ENCODE peak calls at places on chromosomes 1 and 21, in ten cellular contexts. E, G, Q, P, U, M, V, D, O and Z are unnamed samples.

GRCh38 chr1:72009170-72009569 is 273.2 kb downstream of the NEGR1 start:
- DNase-seq in E (no peak), G (no peak), Q (no peak), P (no peak), U (no peak), M (no peak), V (no peak), D (no peak), O (no peak), Z (no peak)

GRCh38 chr1:68230901-68231626 is 1.3 kb downstream of the WLS start:
- DNase-seq in E (no peak), G (peak; percentile 53), Q (peak; percentile 57), P (peak; percentile 38), U (peak; percentile 65), M (no peak), V (no peak), D (no peak), O (peak; percentile 55), Z (no peak)

GRCh38 chr1:31227891-31228290 is 11.8 kb downstream of the NKAIN1 start:
- DNase-seq in E (no peak), G (no peak), Q (no peak), P (no peak), U (no peak), M (no peak), V (no peak), D (no peak), O (no peak), Z (no peak)

GRCh38 chr1:111852216-111852615 is 96.5 kb downstream of the DDX20 start:
- DNase-seq in E (no peak), G (no peak), Q (no peak), P (no peak), U (no peak), M (no peak), V (no peak), D (no peak), O (no peak), Z (no peak)

GRCh38 chr1:200090252-200091159 is 63.0 kb downstream of the NR5A2 start:
- DNase-seq in E (peak; percentile 49), G (no peak), Q (no peak), P (no peak), U (no peak), M (no peak), V (no peak), D (no peak), O (no peak), Z (no peak)

GRCh38 chr1:159163609-159164008 is 7.8 kb upstream of the CADM3 start:
- DNase-seq in E (no peak), G (no peak), Q (no peak), P (no peak), U (no peak), M (no peak), V (no peak), D (no peak), O (no peak), Z (no peak)

GRCh38 chr1:48566492-48566891 is 94.5 kb upstream of the SPATA6 start:
- DNase-seq in E (no peak), G (no peak), Q (no peak), P (no peak), U (no peak), M (no peak), V (no peak), D (no peak), O (no peak), Z (no peak)

GRCh38 chr1:109396971-109397370 is 747 bp downstream of the SORT1 start:
- DNase-seq in E (no peak), G (no peak), Q (peak; percentile 30), P (no peak), U (no peak), M (no peak), V (no peak), D (no peak), O (no peak), Z (no peak)

GRCh38 chr1:61202854-61203603 is 120.7 kb downstream of the NFIA start:
- DNase-seq in E (no peak), G (no peak), Q (no peak), P (no peak), U (peak; percentile 29), M (no peak), V (no peak), D (no peak), O (no peak), Z (no peak)

GRCh38 chr1:201893431-201893830 is 4.7 kb downstream of the SHISA4 start:
- DNase-seq in E (no peak), G (no peak), Q (no peak), P (no peak), U (no peak), M (no peak), V (no peak), D (no peak), O (no peak), Z (no peak)

GRCh38 chr21:18369115-18369514 is 34.5 kb downstream of the TMPRSS15 start:
- DNase-seq in E (no peak), G (no peak), Q (no peak), P (no peak), U (no peak), M (no peak), V (no peak), D (no peak), O (no peak), Z (peak; percentile 1)

GRCh38 chr1:80498673-80499072 is 1302.1 kb upstream of the ADGRL2 start:
- DNase-seq in E (no peak), G (no peak), Q (no peak), P (no peak), U (no peak), M (no peak), V (no peak), D (no peak), O (no peak), Z (peak; percentile 89)

GRCh38 chr1:110462964-110463363 is 12.0 kb downstream of the PROK1 start:
- DNase-seq in E (no peak), G (no peak), Q (no peak), P (no peak), U (no peak), M (no peak), V (no peak), D (no peak), O (no peak), Z (no peak)

DNA sequence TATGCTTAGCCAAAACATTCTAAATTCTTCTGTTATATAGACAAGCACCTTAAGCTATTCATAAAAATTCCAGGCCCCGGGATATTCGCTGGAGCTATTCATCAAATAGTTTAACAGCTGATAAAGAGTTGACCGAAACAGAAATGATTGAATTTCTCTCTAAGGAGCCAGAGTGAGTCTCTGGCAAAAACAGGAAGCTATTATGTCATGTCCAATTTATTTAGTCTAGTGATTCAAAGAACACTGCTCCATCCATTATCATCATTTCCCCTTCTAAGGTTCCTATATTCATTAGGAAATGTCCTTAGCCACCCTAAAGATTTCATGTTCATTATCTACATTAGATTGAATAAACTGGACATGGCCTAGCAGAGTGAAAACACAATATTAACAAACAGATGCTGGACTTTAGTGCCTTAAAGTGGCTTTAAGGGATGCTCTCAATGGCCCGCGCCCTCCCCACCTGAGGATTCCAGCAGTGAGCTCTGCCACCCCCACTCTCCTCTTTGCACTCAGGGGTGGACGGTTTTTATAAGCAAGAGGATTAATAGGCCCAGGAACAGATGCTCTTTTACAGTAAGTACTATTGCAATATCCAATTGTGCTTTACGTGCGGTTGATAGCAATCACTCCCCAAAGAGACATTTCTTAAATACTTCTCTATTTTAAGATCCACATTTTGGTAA is 122.1 kb upstream of the RGS1 start:
- DNase-seq in E (no peak), G (no peak), Q (no peak), P (no peak), U (no peak), M (no peak), V (no peak), D (no peak), O (no peak), Z (peak; percentile 75)
- H3K4me1 ChIP-seq in E (no peaks in the 10 kb centered on the region), G (no peaks in the 10 kb centered on the region), Q (no peaks in the 10 kb centered on the region), P (no peaks in the 10 kb centered on the region), U (no peaks in the 10 kb centered on the region), M (no peaks in the 10 kb centered on the region), V (no peaks in the 10 kb centered on the region), D (no peaks in the 10 kb centered on the region), O (no peaks in the 10 kb centered on the region), Z (no peaks in the 10 kb centered on the region)

GRCh38 chr1:161706116-161706482 is 930 bp upstream of the FCRLA start:
- DNase-seq in E (no peak), G (no peak), Q (no peak), P (no peak), U (no peak), M (no peak), V (no peak), D (no peak), O (no peak), Z (no peak)
- H3K27ac ChIP-seq in E (no peak overlapping the region), G (peak overlapping the region; percentile 98), Q (no peak overlapping the region), P (peak overlapping the region; percentile 55), U (no peak overlapping the region), M (no peak overlapping the region), V (no peak overlapping the region), D (no peak overlapping the region), O (peak overlapping the region; percentile 61), Z (peak overlapping the region; percentile 81)

GRCh38 chr1:93575586-93576271 is 105.9 kb downstream of the BCAR3 start:
- DNase-seq in E (no peak), G (no peak), Q (no peak), P (no peak), U (no peak), M (no peak), V (no peak), D (no peak), O (no peak), Z (peak; percentile 53)

GRCh38 chr1:93573940-93574469 is 107.6 kb downstream of the BCAR3 start:
- DNase-seq in E (no peak), G (no peak), Q (no peak), P (no peak), U (no peak), M (no peak), V (no peak), D (no peak), O (no peak), Z (no peak)

GRCh38 chr1:93576346-93576745 is 105.3 kb downstream of the BCAR3 start:
- DNase-seq in E (no peak), G (no peak), Q (no peak), P (peak; percentile 38), U (no peak), M (no peak), V (no peak), D (no peak), O (no peak), Z (peak; percentile 18)

GRCh38 chr1:93574991-93575390 is 106.6 kb downstream of the BCAR3 start:
- DNase-seq in E (no peak), G (no peak), Q (no peak), P (no peak), U (no peak), M (no peak), V (no peak), D (no peak), O (no peak), Z (no peak)

DNA sequence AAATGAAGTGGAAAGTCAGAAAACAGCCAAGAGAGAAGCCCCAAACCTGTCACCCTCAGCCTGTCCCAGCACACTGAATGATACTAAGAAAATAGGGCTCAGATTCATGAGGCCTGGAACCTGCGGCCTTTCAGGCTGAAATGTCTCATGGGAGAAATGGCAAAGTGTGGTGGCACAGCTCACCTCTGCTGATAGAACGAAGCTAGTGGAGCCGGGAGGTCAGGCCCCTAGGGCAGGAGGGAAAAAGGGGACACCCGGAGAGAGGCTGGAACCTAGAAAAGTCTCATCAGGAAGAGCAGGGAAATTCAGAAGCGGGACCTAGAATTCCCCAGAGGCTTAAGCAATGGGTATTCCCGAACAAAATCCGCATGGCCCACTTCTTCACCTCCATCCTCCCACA is 107.1 kb downstream of the BCAR3 start:
- DNase-seq in E (no peak), G (no peak), Q (no peak), P (no peak), U (no peak), M (no peak), V (no peak), D (no peak), O (no peak), Z (no peak)
- H3K4me1 ChIP-seq in E (peaks cover 7% of the 10 kb centered on the region), G (no peaks in the 10 kb centered on the region), Q (no peaks in the 10 kb centered on the region), P (peaks cover 67% of the 10 kb centered on the region), U (peaks cover under 1% of the 10 kb centered on the region), M (no peaks in the 10 kb centered on the region), V (peaks cover 8% of the 10 kb centered on the region), D (no peaks in the 10 kb centered on the region), O (peaks cover 29% of the 10 kb centered on the region), Z (peaks cover 2% of the 10 kb centered on the region)

GRCh38 chr1:181506563-181507353 is 23.4 kb downstream of the CACNA1E start:
- DNase-seq in E (no peak), G (no peak), Q (no peak), P (no peak), U (no peak), M (no peak), V (no peak), D (no peak), O (no peak), Z (no peak)
- H3K27ac ChIP-seq in E (no peak overlapping the region), G (no peak overlapping the region), Q (no peak overlapping the region), P (no peak overlapping the region), U (no peak overlapping the region), M (no peak overlapping the region), V (no peak overlapping the region), D (no peak overlapping the region), O (no peak overlapping the region), Z (no peak overlapping the region)